ENCODE peak calls at places on chromosomes 4 and X, in six cellular contexts. F, H, K, D, B and G are unnamed samples.

GRCh38 chrX:111719426-111720210 is 38.6 kb downstream of the ALG13 start:
- DNase-seq in F (no peak), H (no peak), K (no peak), D (no peak), B (no peak), G (peak; percentile 0)

GRCh38 chrX:107579956-107580355 is 48.4 kb upstream of the PRPS1 start:
- DNase-seq in F (no peak), H (no peak), K (no peak), D (no peak), B (no peak), G (no peak)

GRCh38 chr4:122577808-122578781 is 42.8 kb downstream of the IL21 start:
- DNase-seq in F (peak; percentile 68), H (no peak), K (peak; percentile 42), D (peak; percentile 8), B (peak; percentile 47), G (no peak)

GRCh38 chr4:158255727-158256324 is 45.5 kb downstream of the TMEM144 start:
- DNase-seq in F (no peak), H (no peak), K (peak; percentile 42), D (peak; percentile 12), B (no peak), G (no peak)

GRCh38 chrX:24902808-24903207 is 113.0 kb downstream of the ARX start:
- DNase-seq in F (no peak), H (no peak), K (no peak), D (no peak), B (no peak), G (no peak)

GRCh38 chr4:105106416-105106815 is 40.3 kb upstream of the TET2 start:
- DNase-seq in F (no peak), H (no peak), K (no peak), D (no peak), B (no peak), G (no peak)

GRCh38 chr4:16897351-16897750 is 1.1 kb downstream of the LDB2 start:
- DNase-seq in F (no peak), H (no peak), K (no peak), D (no peak), B (no peak), G (no peak)

GRCh38 chr4:182973421-182974340 is 56.5 kb upstream of the DCTD start:
- DNase-seq in F (no peak), H (no peak), K (no peak), D (no peak), B (no peak), G (no peak)

GRCh38 chrX:97397371-97397770 is 513.7 kb downstream of the RPA4 start:
- DNase-seq in F (no peak), H (no peak), K (peak; percentile 27), D (no peak), B (no peak), G (no peak)